ENCODE peak calls at places on chromosomes 16 and 17, in four cellular contexts. P is GM23338, W is K562, M is A549. F is an unnamed sample.

GRCh38 chr16:73365010-73365409 is 317.1 kb upstream of the ZFHX3 start:
- DNase-seq in P (no peak), W (no peak), M (no peak), F (peak; percentile 50)

GRCh38 chr17:61397086-61397842 is 2.4 kb upstream of the TBX2 start:
- DNase-seq in P (peak; percentile 67), W (no peak), M (no peak), F (peak; percentile 74)

GRCh38 chr17:57499648-57500049 is 243.3 kb downstream of the MSI2 start:
- DNase-seq in P (no peak), W (peak; percentile 31), M (peak; percentile 21), F (no peak)

GRCh38 chr16:49932943-49933342 is 77.0 kb upstream of the ZNF423 start:
- DNase-seq in P (no peak), W (no peak), M (no peak), F (no peak)

GRCh38 chr16:56817938-56818337 is 47.1 kb upstream of the SLC12A3 start:
- DNase-seq in P (no peak), W (no peak), M (no peak), F (no peak)

GRCh38 chr17:42281571-42282096 is 5.4 kb upstream of the STAT5B start:
- DNase-seq in P (no peak), W (peak; percentile 8), M (no peak), F (no peak)

GRCh38 chr16:51982715-51983680 is 563.9 kb downstream of the TOX3 start:
- DNase-seq in P (peak; percentile 89), W (peak; percentile 20), M (peak; percentile 25), F (no peak)

GRCh38 chr17:40369923-40370322 is 5.4 kb upstream of the GJD3 start:
- DNase-seq in P (no peak), W (no peak), M (no peak), F (no peak)

GRCh38 chr16:5065813-5066212 is at the start of gene C16orf89:
- DNase-seq in P (no peak), W (no peak), M (no peak), F (no peak)

GRCh38 chr16:83305092-83305491 is 502.7 kb upstream of the HSBP1 start:
- DNase-seq in P (no peak), W (no peak), M (no peak), F (no peak)

GRCh38 chr16:67040906-67041305 is 12.0 kb downstream of the CBFB start:
- DNase-seq in P (no peak), W (no peak), M (no peak), F (no peak)

GRCh38 chr17:78226752-78227454 is 4.5 kb upstream of the TMEM235 start:
- DNase-seq in P (no peak), W (no peak), M (no peak), F (no peak)

GRCh38 chr17:4174556-4174955 is 31.6 kb downstream of the CYB5D2 start:
- DNase-seq in P (no peak), W (no peak), M (no peak), F (peak; percentile 18)

GRCh38 chr16:85310868-85311585 is 198.8 kb upstream of the CIBAR2 start:
- DNase-seq in P (peak; percentile 51), W (no peak), M (no peak), F (no peak)

GRCh38 chr17:43860927-43861622 is 14.1 kb downstream of the CD300LG start:
- DNase-seq in P (no peak), W (no peak), M (no peak), F (peak; percentile 87)

GRCh38 chr17:16939606-16940115 is 32.3 kb downstream of the TNFRSF13B start:
- DNase-seq in P (no peak), W (no peak), M (no peak), F (no peak)

GRCh38 chr17:43767053-43767712 is 8.6 kb upstream of the SOST start:
- DNase-seq in P (no peak), W (no peak), M (no peak), F (no peak)

GRCh38 chr16:85868495-85868894 is 30.5 kb upstream of the IRF8 start:
- DNase-seq in P (no peak), W (no peak), M (no peak), F (no peak)

GRCh38 chr17:80779336-80779735 is 212.3 kb upstream of the CHMP6 start:
- DNase-seq in P (no peak), W (no peak), M (no peak), F (no peak)

GRCh38 chr16:88558457-88559442 is 11.5 kb upstream of the ZC3H18 start:
- DNase-seq in P (peak; percentile 85), W (peak; percentile 78), M (peak; percentile 69), F (peak; percentile 86)

GRCh38 chr17:21283482-21284318 is 811 bp upstream of the MAP2K3 start:
- DNase-seq in P (peak; percentile 63), W (no peak), M (no peak), F (peak; percentile 80)

GRCh38 chr17:18257268-18257681 is 1.3 kb downstream of the FLII start:
- DNase-seq in P (peak; percentile 78), W (no peak), M (no peak), F (no peak)

GRCh38 chr17:38560503-38561318 is 45.0 kb downstream of the SRCIN1 start:
- DNase-seq in P (peak; percentile 62), W (no peak), M (no peak), F (no peak)

GRCh38 chr16:88560722-88561484 is 9.3 kb upstream of the ZC3H18 start:
- DNase-seq in P (peak; percentile 79), W (peak; percentile 59), M (no peak), F (peak; percentile 37)

GRCh38 chr16:81571592-81572230 is 127.1 kb downstream of the CMIP start:
- DNase-seq in P (no peak), W (no peak), M (no peak), F (no peak)

GRCh38 chr17:5793899-5794298 is 209.6 kb upstream of the NLRP1 start:
- DNase-seq in P (peak; percentile 80), W (no peak), M (no peak), F (no peak)

GRCh38 chr17:1227917-1228751 is 42.1 kb upstream of the BHLHA9 start:
- DNase-seq in P (peak; percentile 58), W (no peak), M (no peak), F (peak; percentile 87)

GRCh38 chr17:56815711-56816110 is 18.0 kb downstream of the C17orf67 start:
- DNase-seq in P (no peak), W (no peak), M (no peak), F (no peak)

GRCh38 chr16:88601313-88602036 is 31.3 kb downstream of the ZC3H18 start:
- DNase-seq in P (no peak), W (no peak), M (no peak), F (no peak)

GRCh38 chr16:17560548-17560947 is 89.8 kb upstream of the XYLT1 start:
- DNase-seq in P (no peak), W (no peak), M (no peak), F (no peak)

GRCh38 chr17:75019146-75019545 is 6.7 kb downstream of the MRPL58 start:
- DNase-seq in P (no peak), W (no peak), M (no peak), F (no peak)

GRCh38 chr16:77723108-77723514 is 797 bp downstream of the NUDT7 start:
- DNase-seq in P (no peak), W (peak; percentile 40), M (no peak), F (peak; percentile 15)

GRCh38 chr17:63697341-63698286 is 2.3 kb downstream of the LIMD2 start:
- DNase-seq in P (peak; percentile 75), W (peak; percentile 63), M (peak; percentile 78), F (peak; percentile 51)

GRCh38 chr17:45432405-45433113 is at the start of gene ARHGAP27:
- DNase-seq in P (peak; percentile 78), W (no peak), M (no peak), F (peak; percentile 89)

GRCh38 chr16:20614201-20615141 is 38.3 kb upstream of the ACSM2B start:
- DNase-seq in P (no peak), W (no peak), M (no peak), F (peak; percentile 12)

GRCh38 chr17:76268015-76268749 is 3.0 kb downstream of the UBALD2 start:
- DNase-seq in P (peak; percentile 56), W (peak; percentile 87), M (no peak), F (peak; percentile 90)

GRCh38 chr17:19645608-19646250 is 2.8 kb upstream of the ALDH3A2 start:
- DNase-seq in P (peak; percentile 81), W (peak; percentile 32), M (peak; percentile 40), F (peak; percentile 16)

GRCh38 chr17:45994987-45995386 is 4.1 kb upstream of the STH start:
- DNase-seq in P (no peak), W (no peak), M (no peak), F (no peak)

GRCh38 chr17:37067555-37068111 is 118.9 kb downstream of the AATF start:
- DNase-seq in P (peak; percentile 42), W (peak; percentile 47), M (peak; percentile 91), F (peak; percentile 72)
- H3K27ac ChIP-seq in P (peak overlapping the region; percentile 56), W (no peak overlapping the region), M (peak overlapping the region; percentile 61), F (no peak overlapping the region)

DNA sequence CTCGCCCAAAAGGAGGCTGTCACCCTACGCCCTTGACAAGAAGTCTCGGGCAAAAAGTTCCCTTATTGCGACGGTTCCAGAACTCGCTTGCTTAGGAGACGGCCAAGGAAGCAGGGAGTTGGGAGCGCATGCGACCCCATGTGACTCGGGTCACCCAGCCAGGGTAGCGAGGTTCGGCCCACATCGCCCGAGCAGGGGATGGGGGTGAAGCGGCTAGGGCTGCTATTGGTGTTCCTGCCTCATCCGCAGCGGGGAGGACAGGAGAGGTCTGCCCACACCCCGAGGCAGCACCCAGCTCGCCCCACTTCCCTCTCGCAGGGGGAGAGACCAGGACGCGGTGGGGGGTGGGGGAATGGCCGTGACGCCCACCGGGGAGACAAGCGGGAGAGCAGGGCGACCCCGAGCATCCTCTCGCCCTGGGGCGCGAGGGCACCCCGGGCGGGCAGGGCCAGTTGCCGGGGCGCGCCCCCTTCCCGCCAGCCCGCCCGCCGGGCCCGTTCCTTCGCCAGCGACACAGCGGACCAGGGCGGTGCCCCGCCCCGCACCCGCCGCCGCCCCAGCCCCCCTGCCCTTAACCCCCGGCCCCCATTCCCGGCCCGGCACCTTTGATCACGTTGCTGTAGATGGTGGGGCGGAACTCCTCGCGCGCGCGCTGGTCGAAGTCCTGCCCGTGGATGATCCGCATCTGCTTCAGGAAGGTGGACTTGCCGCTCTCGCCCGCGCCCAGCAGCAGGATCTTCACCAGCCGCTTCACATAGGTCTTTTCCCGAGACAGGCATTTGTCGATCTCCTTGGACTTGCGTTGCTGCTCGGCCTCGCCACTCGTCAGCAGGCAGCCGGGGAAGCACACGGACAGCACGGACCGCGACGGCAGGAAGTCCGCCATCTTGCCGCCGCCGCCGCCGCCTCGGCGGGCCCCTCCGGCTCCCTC is 567 bp downstream of the GNA13 start:
- DNase-seq in P (peak; percentile 62), W (peak; percentile 48), M (peak; percentile 73), F (peak; percentile 68)
- H3K4me1 ChIP-seq in P (peaks cover 25% of the 10 kb centered on the region), W (peaks cover 20% of the 10 kb centered on the region), M (peaks cover 23% of the 10 kb centered on the region), F (no peaks in the 10 kb centered on the region)

GRCh38 chr16:11550651-11551498 is 35.8 kb downstream of the LITAF start:
- DNase-seq in P (no peak), W (no peak), M (no peak), F (no peak)
- H3K4me3 ChIP-seq in P (no peak overlapping the region), W (no peak overlapping the region), M (no peak overlapping the region), F (no peak overlapping the region)

GRCh38 chr17:68421486-68421885 is 35.8 kb downstream of the WIPI1 start:
- DNase-seq in P (no peak), W (no peak), M (no peak), F (no peak)
- H3K27ac ChIP-seq in P (no peak overlapping the region), W (no peak overlapping the region), M (no peak overlapping the region), F (no peak overlapping the region)

GRCh38 chr17:66345264-66345663 is 42.9 kb downstream of the PRKCA start:
- DNase-seq in P (no peak), W (no peak), M (no peak), F (peak; percentile 50)
- H3K4me1 ChIP-seq in P (no peaks in the 10 kb centered on the region), W (peaks cover 24% of the 10 kb centered on the region), M (peaks cover 98% of the 10 kb centered on the region), F (peaks cover 3% of the 10 kb centered on the region)

DNA sequence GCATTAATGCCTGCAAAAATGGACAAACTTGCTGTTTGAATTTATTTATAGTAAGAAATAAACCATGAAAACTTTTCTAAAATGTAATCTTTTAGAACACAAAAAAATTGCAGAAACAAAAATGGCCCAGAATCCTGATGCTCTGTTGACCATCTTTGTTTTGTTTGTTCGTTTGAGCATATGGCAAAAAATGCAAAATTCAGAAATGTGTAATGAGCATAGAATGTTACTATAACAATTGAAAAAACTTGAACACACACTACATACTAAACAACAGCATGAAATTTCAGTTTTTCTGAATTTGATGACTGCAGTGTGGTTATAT is 1.1 kb upstream of the KPNA2 start:
- DNase-seq in P (no peak), W (no peak), M (no peak), F (no peak)
- H3K4me3 ChIP-seq in P (peak overlapping the region; percentile 21), W (no peak overlapping the region), M (peak overlapping the region; percentile 43), F (no peak overlapping the region)